ENCODE peak calls at places on chromosome 15, in five cellular contexts. P is GM04504; H is activated CD4-positive, alpha-beta T cell treated with anti-CD3 and anti-CD28 coated beads for 24 hours; Q is lower leg skin; I is amniotic stem cell. J is an unnamed sample.
A peak's percentile ranks its signal among the peaks of the same experiment; 100 is the strongest.

GRCh38 chr15:98954411-98954810 is 53.2 kb downstream of the PGPEP1L start:
- DNase-seq in Q (peak; percentile 43), I (peak; percentile 34), H (no peak), P (peak; percentile 85), J (no peak)

GRCh38 chr15:70643783-70644125 is 119.6 kb downstream of the UACA start:
- DNase-seq in P (no peak), Q (no peak), H (no peak), I (peak; percentile 10), J (no peak)

GRCh38 chr15:63045438-63046278 is 3.1 kb downstream of the TPM1 start:
- DNase-seq in H (no peak), Q (no peak), P (no peak), I (no peak), J (no peak)

GRCh38 chr15:88256261-88257230 is at the start of gene NTRK3:
- DNase-seq in I (no peak), H (no peak), Q (no peak), P (no peak), J (no peak)

GRCh38 chr15:63381301-63382192 is at the start of gene CA12:
- DNase-seq in P (no peak), H (no peak), I (no peak), Q (no peak), J (no peak)

GRCh38 chr15:101320501-101321052 is 25.5 kb upstream of the SNRPA1 start:
- DNase-seq in I (no peak), H (peak; percentile 31), P (peak; percentile 28), Q (peak; percentile 33), J (no peak)

GRCh38 chr15:74307827-74308642 is 59.4 kb downstream of the CYP11A1 start:
- DNase-seq in H (no peak), I (peak; percentile 52), Q (no peak), P (no peak), J (no peak)

GRCh38 chr15:70118599-70118998 is 20.9 kb upstream of the TLE3 start:
- DNase-seq in H (no peak), Q (no peak), P (no peak), I (no peak), J (no peak)

GRCh38 chr15:80110920-80111319 is 41.9 kb upstream of the FAH start:
- DNase-seq in P (no peak), Q (no peak), H (no peak), I (no peak), J (no peak)

GRCh38 chr15:42207674-42208579 is at the start of gene VPS39:
- DNase-seq in I (peak; percentile 67), H (peak; percentile 76), P (peak; percentile 64), Q (peak; percentile 81), J (peak; percentile 95)

GRCh38 chr15:99016680-99017321 is 9.2 kb upstream of the PGPEP1L start:
- DNase-seq in P (peak; percentile 73), I (peak; percentile 33), Q (no peak), H (no peak), J (peak; percentile 88)

GRCh38 chr15:53305101-53305500 is 454.4 kb downstream of the WDR72 start:
- DNase-seq in H (no peak), I (no peak), P (no peak), Q (no peak), J (no peak)

GRCh38 chr15:34119291-34119690 is 17.4 kb downstream of the PGBD4 start:
- DNase-seq in P (no peak), Q (no peak), H (no peak), I (no peak), J (no peak)

GRCh38 chr15:68256675-68257450 is 20.7 kb upstream of the FEM1B start:
- DNase-seq in P (peak; percentile 71), Q (peak; percentile 93), I (peak; percentile 63), H (peak; percentile 64), J (no peak)

GRCh38 chr15:48462688-48463087 is 131.5 kb downstream of the DUT start:
- DNase-seq in I (no peak), Q (no peak), P (no peak), H (no peak), J (no peak)

GRCh38 chr15:70762469-70763119 is 764 bp downstream of the UACA start:
- DNase-seq in H (no peak), P (peak; percentile 50), I (no peak), Q (peak; percentile 42), J (no peak)

GRCh38 chr15:84609818-84610525 is 9.2 kb downstream of the ZSCAN2 start:
- DNase-seq in I (no peak), H (no peak), Q (no peak), P (no peak), J (no peak)

GRCh38 chr15:48330045-48330840 is 986 bp upstream of the DUT start:
- DNase-seq in Q (no peak), P (no peak), I (no peak), H (no peak), J (no peak)

GRCh38 chr15:24678485-24678884 is 2.9 kb downstream of the NPAP1 start:
- DNase-seq in H (no peak), I (no peak), Q (no peak), P (no peak), J (no peak)

GRCh38 chr15:60590935-60591490 is 112.1 kb upstream of the ICE2 start:
- DNase-seq in H (no peak), P (no peak), I (peak; percentile 17), Q (peak; percentile 53), J (no peak)

GRCh38 chr15:36797128-36797527 is 217.7 kb downstream of the CDIN1 start:
- DNase-seq in H (no peak), P (no peak), I (no peak), Q (no peak), J (no peak)

GRCh38 chr15:80660114-80660513 is 35.0 kb upstream of the ABHD17C start:
- DNase-seq in P (no peak), H (no peak), Q (peak; percentile 42), I (no peak), J (no peak)

GRCh38 chr15:31303434-31304073 is 23.1 kb upstream of the KLF13 start:
- DNase-seq in H (no peak), Q (peak; percentile 74), I (no peak), P (no peak), J (peak; percentile 92)

GRCh38 chr15:74780983-74781672 is 752 bp upstream of the CSK start:
- DNase-seq in I (no peak), P (no peak), Q (no peak), H (no peak), J (no peak)

GRCh38 chr15:69504352-69505040 is 51.9 kb downstream of the RPLP1 start:
- DNase-seq in H (no peak), Q (no peak), I (no peak), P (no peak), J (no peak)

GRCh38 chr15:25866251-25866650 is 3.1 kb upstream of the ATP10A start:
- DNase-seq in P (no peak), I (no peak), H (no peak), Q (no peak), J (no peak)

GRCh38 chr15:39587910-39588530 is 7.1 kb downstream of the THBS1 start:
- DNase-seq in I (no peak), Q (no peak), H (no peak), P (peak; percentile 54), J (no peak)

GRCh38 chr15:33636234-33636633 is 325.5 kb downstream of the RYR3 start:
- DNase-seq in I (no peak), P (no peak), Q (no peak), H (no peak), J (no peak)

GRCh38 chr15:90315276-90315982 is 36.7 kb upstream of the ZNF774 start:
- DNase-seq in Q (peak; percentile 84), H (no peak), I (no peak), P (peak; percentile 85), J (peak; percentile 93)

GRCh38 chr15:73941044-73941443 is 14.8 kb downstream of the LOXL1 start:
- DNase-seq in I (peak; percentile 59), P (peak; percentile 90), Q (no peak), H (no peak), J (no peak)

GRCh38 chr15:100981086-100981485 is 61.9 kb downstream of the LRRK1 start:
- DNase-seq in H (no peak), I (no peak), Q (no peak), P (no peak), J (no peak)

GRCh38 chr15:40008061-40008460 is 30.9 kb downstream of the SRP14 start:
- DNase-seq in P (no peak), H (no peak), Q (no peak), I (no peak), J (no peak)

GRCh38 chr15:71743861-71744382 is 66.4 kb upstream of the NR2E3 start:
- DNase-seq in P (no peak), I (peak; percentile 19), Q (no peak), H (peak; percentile 48), J (no peak)

GRCh38 chr15:95884276-95884675 is 446.2 kb upstream of the NR2F2 start:
- DNase-seq in I (no peak), P (peak; percentile 20), Q (no peak), H (no peak), J (no peak)

GRCh38 chr15:68149059-68149458 is 56.1 kb downstream of the CALML4 start:
- DNase-seq in P (no peak), H (no peak), I (no peak), Q (no peak), J (no peak)

GRCh38 chr15:70480196-70480856 is 283.0 kb downstream of the UACA start:
- DNase-seq in I (no peak), P (no peak), Q (no peak), H (peak; percentile 40), J (no peak)

GRCh38 chr15:63678383-63678782 is 81.2 kb downstream of the FBXL22 start:
- DNase-seq in P (no peak), Q (no peak), H (no peak), I (no peak), J (no peak)

GRCh38 chr15:99408236-99409096 is 157.2 kb downstream of the LRRC28 start:
- DNase-seq in I (no peak), Q (no peak), P (peak; percentile 64), H (no peak), J (peak; percentile 89)

GRCh38 chr15:90762109-90762508 is 45.0 kb downstream of the BLM start:
- DNase-seq in Q (peak; percentile 90), P (peak; percentile 48), I (no peak), H (no peak), J (no peak)

J was measured in esophagus muscularis mucosa.